ENCODE peak calls at places on chromosomes 3 and 15, in ten cellular contexts. One of them, this sample, is unnamed.

GRCh38 chr15:82298520-82298919 is 35.9 kb downstream of the SAXO2 start:
- DNase-seq in HFFc6: no peak
- DNase-seq in AG09319: no peak
- DNase-seq in dorsolateral prefrontal cortex: no peak
- DNase-seq in endothelial cell: no peak
- DNase-seq in choroid plexus epithelial cell: peak
- DNase-seq in A549: no peak
- DNase-seq in activated B cell treated with CpG ODN at 0.5 μM for 24 hours: no peak
- DNase-seq in RWPE1: no peak
- DNase-seq in glutamatergic neuron: no peak
- DNase-seq in this sample: no peak

GRCh38 chr3:171896341-171896740 is 53.2 kb downstream of the TMEM212 start:
- DNase-seq in HFFc6: no peak
- DNase-seq in activated B cell treated with CpG ODN at 0.5 μM for 24 hours: no peak
- DNase-seq in RWPE1: no peak
- DNase-seq in dorsolateral prefrontal cortex: no peak
- DNase-seq in glutamatergic neuron: no peak
- DNase-seq in choroid plexus epithelial cell: no peak
- DNase-seq in AG09319: no peak
- DNase-seq in endothelial cell: no peak
- DNase-seq in A549: no peak
- DNase-seq in this sample: no peak

GRCh38 chr15:71784719-71785118 is 25.6 kb upstream of the NR2E3 start:
- DNase-seq in HFFc6: no peak
- DNase-seq in choroid plexus epithelial cell: no peak
- DNase-seq in endothelial cell: peak
- DNase-seq in RWPE1: no peak
- DNase-seq in activated B cell treated with CpG ODN at 0.5 μM for 24 hours: no peak
- DNase-seq in dorsolateral prefrontal cortex: no peak
- DNase-seq in AG09319: no peak
- DNase-seq in A549: no peak
- DNase-seq in glutamatergic neuron: no peak
- DNase-seq in this sample: peak

GRCh38 chr15:85688703-85689102 is 106.0 kb downstream of the KLHL25 start:
- DNase-seq in glutamatergic neuron: no peak
- DNase-seq in activated B cell treated with CpG ODN at 0.5 μM for 24 hours: no peak
- DNase-seq in choroid plexus epithelial cell: no peak
- DNase-seq in HFFc6: no peak
- DNase-seq in A549: no peak
- DNase-seq in dorsolateral prefrontal cortex: no peak
- DNase-seq in endothelial cell: no peak
- DNase-seq in RWPE1: no peak
- DNase-seq in AG09319: no peak
- DNase-seq in this sample: no peak

GRCh38 chr15:74193305-74193718 is 9.3 kb downstream of the STRA6 start:
- DNase-seq in glutamatergic neuron: no peak
- DNase-seq in A549: peak
- DNase-seq in dorsolateral prefrontal cortex: no peak
- DNase-seq in activated B cell treated with CpG ODN at 0.5 μM for 24 hours: no peak
- DNase-seq in RWPE1: peak
- DNase-seq in endothelial cell: no peak
- DNase-seq in AG09319: no peak
- DNase-seq in HFFc6: peak
- DNase-seq in choroid plexus epithelial cell: peak
- DNase-seq in this sample: no peak

GRCh38 chr3:99755831-99756230 is 61.8 kb upstream of the CMSS1 start:
- DNase-seq in glutamatergic neuron: no peak
- DNase-seq in A549: no peak
- DNase-seq in AG09319: no peak
- DNase-seq in activated B cell treated with CpG ODN at 0.5 μM for 24 hours: no peak
- DNase-seq in choroid plexus epithelial cell: no peak
- DNase-seq in endothelial cell: no peak
- DNase-seq in HFFc6: no peak
- DNase-seq in dorsolateral prefrontal cortex: no peak
- DNase-seq in RWPE1: no peak
- DNase-seq in this sample: no peak

GRCh38 chr3:34377961-34378360 is 579.5 kb downstream of the PDCD6IP start:
- DNase-seq in AG09319: no peak
- DNase-seq in A549: no peak
- DNase-seq in endothelial cell: no peak
- DNase-seq in dorsolateral prefrontal cortex: no peak
- DNase-seq in glutamatergic neuron: no peak
- DNase-seq in activated B cell treated with CpG ODN at 0.5 μM for 24 hours: no peak
- DNase-seq in RWPE1: no peak
- DNase-seq in HFFc6: no peak
- DNase-seq in choroid plexus epithelial cell: no peak
- DNase-seq in this sample: no peak

GRCh38 chr3:196024968-196025367 is 56.9 kb downstream of the TFRC start:
- DNase-seq in activated B cell treated with CpG ODN at 0.5 μM for 24 hours: no peak
- DNase-seq in choroid plexus epithelial cell: no peak
- DNase-seq in glutamatergic neuron: no peak
- DNase-seq in dorsolateral prefrontal cortex: no peak
- DNase-seq in A549: no peak
- DNase-seq in endothelial cell: no peak
- DNase-seq in RWPE1: no peak
- DNase-seq in AG09319: no peak
- DNase-seq in HFFc6: no peak
- DNase-seq in this sample: no peak

GRCh38 chr3:141336672-141337522 is 31.4 kb upstream of the ZBTB38 start:
- DNase-seq in RWPE1: peak
- DNase-seq in AG09319: peak
- DNase-seq in A549: peak
- DNase-seq in glutamatergic neuron: no peak
- DNase-seq in activated B cell treated with CpG ODN at 0.5 μM for 24 hours: no peak
- DNase-seq in HFFc6: peak
- DNase-seq in endothelial cell: no peak
- DNase-seq in dorsolateral prefrontal cortex: no peak
- DNase-seq in choroid plexus epithelial cell: peak
- DNase-seq in this sample: no peak

GRCh38 chr15:100987143-100987542 is 68.0 kb downstream of the LRRK1 start:
- DNase-seq in A549: peak
- DNase-seq in AG09319: no peak
- DNase-seq in endothelial cell: no peak
- DNase-seq in dorsolateral prefrontal cortex: no peak
- DNase-seq in HFFc6: no peak
- DNase-seq in glutamatergic neuron: no peak
- DNase-seq in choroid plexus epithelial cell: no peak
- DNase-seq in activated B cell treated with CpG ODN at 0.5 μM for 24 hours: no peak
- DNase-seq in RWPE1: no peak
- DNase-seq in this sample: no peak

GRCh38 chr3:178353292-178353814 is 182.9 kb upstream of the KCNMB2 start:
- DNase-seq in A549: no peak
- DNase-seq in HFFc6: no peak
- DNase-seq in RWPE1: no peak
- DNase-seq in dorsolateral prefrontal cortex: no peak
- DNase-seq in endothelial cell: no peak
- DNase-seq in choroid plexus epithelial cell: peak
- DNase-seq in AG09319: peak
- DNase-seq in glutamatergic neuron: no peak
- DNase-seq in activated B cell treated with CpG ODN at 0.5 μM for 24 hours: no peak
- DNase-seq in this sample: no peak

GRCh38 chr3:129827765-129828164 is 65.7 kb downstream of the TMCC1 start:
- DNase-seq in endothelial cell: no peak
- DNase-seq in RWPE1: no peak
- DNase-seq in dorsolateral prefrontal cortex: no peak
- DNase-seq in activated B cell treated with CpG ODN at 0.5 μM for 24 hours: peak
- DNase-seq in AG09319: no peak
- DNase-seq in choroid plexus epithelial cell: no peak
- DNase-seq in HFFc6: no peak
- DNase-seq in A549: no peak
- DNase-seq in glutamatergic neuron: no peak
- DNase-seq in this sample: no peak

GRCh38 chr3:128083396-128083795 is 31.2 kb downstream of the SEC61A1 start:
- DNase-seq in RWPE1: no peak
- DNase-seq in glutamatergic neuron: no peak
- DNase-seq in dorsolateral prefrontal cortex: no peak
- DNase-seq in activated B cell treated with CpG ODN at 0.5 μM for 24 hours: no peak
- DNase-seq in A549: no peak
- DNase-seq in AG09319: no peak
- DNase-seq in choroid plexus epithelial cell: no peak
- DNase-seq in endothelial cell: no peak
- DNase-seq in HFFc6: no peak
- DNase-seq in this sample: no peak

GRCh38 chr3:128081226-128081625 is 29.0 kb downstream of the SEC61A1 start:
- DNase-seq in AG09319: no peak
- DNase-seq in glutamatergic neuron: no peak
- DNase-seq in A549: no peak
- DNase-seq in RWPE1: no peak
- DNase-seq in dorsolateral prefrontal cortex: no peak
- DNase-seq in choroid plexus epithelial cell: no peak
- DNase-seq in activated B cell treated with CpG ODN at 0.5 μM for 24 hours: no peak
- DNase-seq in HFFc6: no peak
- DNase-seq in endothelial cell: no peak
- DNase-seq in this sample: no peak

GRCh38 chr3:128082545-128082944 is 30.3 kb downstream of the SEC61A1 start:
- DNase-seq in glutamatergic neuron: no peak
- DNase-seq in RWPE1: no peak
- DNase-seq in A549: no peak
- DNase-seq in dorsolateral prefrontal cortex: no peak
- DNase-seq in endothelial cell: no peak
- DNase-seq in activated B cell treated with CpG ODN at 0.5 μM for 24 hours: no peak
- DNase-seq in HFFc6: no peak
- DNase-seq in choroid plexus epithelial cell: no peak
- DNase-seq in AG09319: no peak
- DNase-seq in this sample: no peak

GRCh38 chr3:128080323-128080898 is 28.2 kb downstream of the SEC61A1 start:
- DNase-seq in dorsolateral prefrontal cortex: no peak
- DNase-seq in AG09319: peak
- DNase-seq in endothelial cell: no peak
- DNase-seq in activated B cell treated with CpG ODN at 0.5 μM for 24 hours: no peak
- DNase-seq in RWPE1: peak
- DNase-seq in choroid plexus epithelial cell: peak
- DNase-seq in A549: peak
- DNase-seq in glutamatergic neuron: no peak
- DNase-seq in HFFc6: peak
- DNase-seq in this sample: no peak

GRCh38 chr3:128081846-128082245 is 29.6 kb downstream of the SEC61A1 start:
- DNase-seq in RWPE1: no peak
- DNase-seq in dorsolateral prefrontal cortex: no peak
- DNase-seq in choroid plexus epithelial cell: peak
- DNase-seq in glutamatergic neuron: no peak
- DNase-seq in A549: peak
- DNase-seq in activated B cell treated with CpG ODN at 0.5 μM for 24 hours: no peak
- DNase-seq in AG09319: no peak
- DNase-seq in HFFc6: peak
- DNase-seq in endothelial cell: no peak
- DNase-seq in this sample: no peak
- TF ChIP-seq CTCF in RWPE1: no peak
- TF ChIP-seq CTCF in dorsolateral prefrontal cortex: no peak
- TF ChIP-seq CTCF in choroid plexus epithelial cell: no peak
- TF ChIP-seq CTCF in glutamatergic neuron: no peak
- TF ChIP-seq CTCF in A549: no peak
- TF ChIP-seq CTCF in activated B cell treated with CpG ODN at 0.5 μM for 24 hours: no peak
- TF ChIP-seq CTCF in AG09319: no peak
- TF ChIP-seq CTCF in HFFc6: no peak
- TF ChIP-seq CTCF in endothelial cell: no peak
- TF ChIP-seq CTCF in this sample: no peak

GRCh38 chr15:84605225-84605882 is 4.5 kb downstream of the ZSCAN2 start:
- DNase-seq in endothelial cell: no peak
- DNase-seq in AG09319: no peak
- DNase-seq in dorsolateral prefrontal cortex: no peak
- DNase-seq in activated B cell treated with CpG ODN at 0.5 μM for 24 hours: no peak
- DNase-seq in A549: no peak
- DNase-seq in glutamatergic neuron: no peak
- DNase-seq in choroid plexus epithelial cell: no peak
- DNase-seq in RWPE1: no peak
- DNase-seq in HFFc6: no peak
- DNase-seq in this sample: no peak

GRCh38 chr15:84608707-84609284 is 8.0 kb downstream of the ZSCAN2 start:
- DNase-seq in dorsolateral prefrontal cortex: no peak
- DNase-seq in glutamatergic neuron: no peak
- DNase-seq in endothelial cell: no peak
- DNase-seq in RWPE1: no peak
- DNase-seq in activated B cell treated with CpG ODN at 0.5 μM for 24 hours: no peak
- DNase-seq in AG09319: no peak
- DNase-seq in choroid plexus epithelial cell: no peak
- DNase-seq in A549: no peak
- DNase-seq in HFFc6: no peak
- DNase-seq in this sample: no peak

GRCh38 chr15:84603630-84604379 is 3.0 kb downstream of the ZSCAN2 start:
- DNase-seq in RWPE1: no peak
- DNase-seq in activated B cell treated with CpG ODN at 0.5 μM for 24 hours: no peak
- DNase-seq in choroid plexus epithelial cell: no peak
- DNase-seq in endothelial cell: no peak
- DNase-seq in glutamatergic neuron: no peak
- DNase-seq in AG09319: no peak
- DNase-seq in A549: no peak
- DNase-seq in HFFc6: no peak
- DNase-seq in dorsolateral prefrontal cortex: no peak
- DNase-seq in this sample: no peak

GRCh38 chr15:84604804-84605203 is 4.0 kb downstream of the ZSCAN2 start:
- DNase-seq in HFFc6: no peak
- DNase-seq in dorsolateral prefrontal cortex: peak
- DNase-seq in activated B cell treated with CpG ODN at 0.5 μM for 24 hours: no peak
- DNase-seq in choroid plexus epithelial cell: no peak
- DNase-seq in endothelial cell: no peak
- DNase-seq in A549: no peak
- DNase-seq in glutamatergic neuron: no peak
- DNase-seq in AG09319: no peak
- DNase-seq in RWPE1: no peak
- DNase-seq in this sample: no peak

GRCh38 chr15:84606653-84607120 is 5.9 kb downstream of the ZSCAN2 start:
- DNase-seq in dorsolateral prefrontal cortex: no peak
- DNase-seq in A549: peak
- DNase-seq in activated B cell treated with CpG ODN at 0.5 μM for 24 hours: no peak
- DNase-seq in endothelial cell: no peak
- DNase-seq in AG09319: no peak
- DNase-seq in glutamatergic neuron: no peak
- DNase-seq in HFFc6: no peak
- DNase-seq in choroid plexus epithelial cell: no peak
- DNase-seq in RWPE1: no peak
- DNase-seq in this sample: no peak
- TF ChIP-seq CTCF in dorsolateral prefrontal cortex: no peak
- TF ChIP-seq CTCF in A549: no peak
- TF ChIP-seq CTCF in activated B cell treated with CpG ODN at 0.5 μM for 24 hours: no peak
- TF ChIP-seq CTCF in endothelial cell: no peak
- TF ChIP-seq CTCF in AG09319: no peak
- TF ChIP-seq CTCF in glutamatergic neuron: no peak
- TF ChIP-seq CTCF in HFFc6: no peak
- TF ChIP-seq CTCF in choroid plexus epithelial cell: no peak
- TF ChIP-seq CTCF in RWPE1: no peak
- TF ChIP-seq CTCF in this sample: no peak

GRCh38 chr3:164812042-164812441 is 266.3 kb downstream of the SI start:
- DNase-seq in AG09319: no peak
- DNase-seq in endothelial cell: no peak
- DNase-seq in dorsolateral prefrontal cortex: no peak
- DNase-seq in RWPE1: no peak
- DNase-seq in HFFc6: no peak
- DNase-seq in activated B cell treated with CpG ODN at 0.5 μM for 24 hours: no peak
- DNase-seq in choroid plexus epithelial cell: no peak
- DNase-seq in A549: no peak
- DNase-seq in glutamatergic neuron: no peak
- DNase-seq in this sample: no peak

GRCh38 chr3:164806188-164806587 is 272.1 kb downstream of the SI start:
- DNase-seq in activated B cell treated with CpG ODN at 0.5 μM for 24 hours: no peak
- DNase-seq in choroid plexus epithelial cell: peak
- DNase-seq in A549: no peak
- DNase-seq in endothelial cell: no peak
- DNase-seq in HFFc6: no peak
- DNase-seq in dorsolateral prefrontal cortex: no peak
- DNase-seq in RWPE1: no peak
- DNase-seq in AG09319: no peak
- DNase-seq in glutamatergic neuron: no peak
- DNase-seq in this sample: no peak
- TF ChIP-seq CTCF in activated B cell treated with CpG ODN at 0.5 μM for 24 hours: no peak
- TF ChIP-seq CTCF in choroid plexus epithelial cell: no peak
- TF ChIP-seq CTCF in A549: no peak
- TF ChIP-seq CTCF in endothelial cell: no peak
- TF ChIP-seq CTCF in HFFc6: no peak
- TF ChIP-seq CTCF in dorsolateral prefrontal cortex: no peak
- TF ChIP-seq CTCF in RWPE1: no peak
- TF ChIP-seq CTCF in AG09319: peak
- TF ChIP-seq CTCF in glutamatergic neuron: no peak
- TF ChIP-seq CTCF in this sample: no peak

GRCh38 chr3:127473244-127474024 is 117.1 kb downstream of the TPRA1 start:
- DNase-seq in HFFc6: no peak
- DNase-seq in AG09319: no peak
- DNase-seq in glutamatergic neuron: peak
- DNase-seq in A549: peak
- DNase-seq in choroid plexus epithelial cell: no peak
- DNase-seq in RWPE1: peak
- DNase-seq in activated B cell treated with CpG ODN at 0.5 μM for 24 hours: no peak
- DNase-seq in dorsolateral prefrontal cortex: no peak
- DNase-seq in endothelial cell: peak
- DNase-seq in this sample: no peak
- TF ChIP-seq CTCF in HFFc6: peak
- TF ChIP-seq CTCF in AG09319: no peak
- TF ChIP-seq CTCF in glutamatergic neuron: peak
- TF ChIP-seq CTCF in A549: no peak
- TF ChIP-seq CTCF in choroid plexus epithelial cell: peak
- TF ChIP-seq CTCF in RWPE1: no peak
- TF ChIP-seq CTCF in activated B cell treated with CpG ODN at 0.5 μM for 24 hours: no peak
- TF ChIP-seq CTCF in dorsolateral prefrontal cortex: no peak
- TF ChIP-seq CTCF in endothelial cell: peak
- TF ChIP-seq CTCF in this sample: peak